ENCODE peak calls at places on chromosomes 6 and 20, in ten cellular contexts. F is fibroblast of lung, Y is ascending aorta, P is dorsolateral prefrontal cortex, X is left lung, Z is A549, S is pancreas, K is IMR-90, N is sigmoid colon, L is RWPE2. U is an unnamed sample.

GRCh38 chr6:17280552-17281090 is 540 bp upstream of the RBM24 start:
- DNase-seq in F (no peak), Y (peak; percentile 71), P (no peak), X (no peak), Z (no peak), S (peak; percentile 72), K (no peak), N (peak; percentile 77), L (no peak), U (peak; percentile 42)

GRCh38 chr20:18633411-18633810 is 45.6 kb downstream of the DTD1 start:
- DNase-seq in F (no peak), Y (no peak), P (no peak), X (no peak), Z (no peak), S (no peak), K (no peak), N (no peak), L (no peak), U (no peak)

GRCh38 chr6:56756791-56757582 is 114.3 kb upstream of the DST start:
- DNase-seq in F (peak; percentile 90), Y (no peak), P (no peak), X (no peak), Z (no peak), S (no peak), K (peak; percentile 45), N (no peak), L (no peak), U (no peak)

GRCh38 chr6:33770833-33771341 is 18.0 kb downstream of the LEMD2 start:
- DNase-seq in F (no peak), Y (peak; percentile 79), P (no peak), X (no peak), Z (no peak), S (no peak), K (no peak), N (no peak), L (no peak), U (no peak)

GRCh38 chr20:10537850-10538480 is 102.9 kb downstream of the SLX4IP start:
- DNase-seq in F (peak; percentile 47), Y (no peak), P (no peak), X (no peak), Z (no peak), S (no peak), K (peak; percentile 73), N (no peak), L (no peak), U (no peak)

GRCh38 chr20:62829231-62830230 is 12.7 kb downstream of the COL9A3 start:
- DNase-seq in F (no peak), Y (no peak), P (no peak), X (no peak), Z (no peak), S (peak; percentile 68), K (no peak), N (no peak), L (no peak), U (no peak)

GRCh38 chr6:80214436-80215022 is 108.1 kb downstream of the BCKDHB start:
- DNase-seq in F (peak; percentile 76), Y (no peak), P (no peak), X (no peak), Z (peak; percentile 23), S (no peak), K (peak; percentile 70), N (no peak), L (no peak), U (no peak)

GRCh38 chr6:112008482-112008881 is 45.4 kb upstream of the CCN6 start:
- DNase-seq in F (no peak), Y (no peak), P (no peak), X (no peak), Z (no peak), S (no peak), K (peak; percentile 36), N (no peak), L (no peak), U (no peak)

GRCh38 chr20:2133318-2134183 is 31.9 kb downstream of the STK35 start:
- DNase-seq in F (peak; percentile 90), Y (no peak), P (no peak), X (peak; percentile 53), Z (peak; percentile 35), S (no peak), K (peak; percentile 79), N (no peak), L (no peak), U (no peak)

GRCh38 chr20:13819885-13820645 is 35.2 kb downstream of the NDUFAF5 start:
- DNase-seq in F (peak; percentile 49), Y (no peak), P (no peak), X (no peak), Z (peak; percentile 73), S (peak; percentile 50), K (peak; percentile 49), N (peak; percentile 77), L (no peak), U (no peak)

GRCh38 chr20:3173582-3174441 is 463 bp upstream of the LZTS3 start:
- DNase-seq in F (peak; percentile 68), Y (peak; percentile 93), P (peak; percentile 86), X (peak; percentile 91), Z (peak; percentile 92), S (peak; percentile 95), K (peak; percentile 63), N (peak; percentile 94), L (peak; percentile 87), U (peak; percentile 95)

GRCh38 chr6:12324741-12325140 is 34.6 kb downstream of the EDN1 start:
- DNase-seq in F (no peak), Y (no peak), P (no peak), X (no peak), Z (no peak), S (no peak), K (no peak), N (no peak), L (no peak), U (no peak)

GRCh38 chr20:34710568-34710839 is 6.4 kb downstream of the TP53INP2 start:
- DNase-seq in F (no peak), Y (no peak), P (no peak), X (no peak), Z (no peak), S (no peak), K (no peak), N (no peak), L (no peak), U (no peak)

DNA sequence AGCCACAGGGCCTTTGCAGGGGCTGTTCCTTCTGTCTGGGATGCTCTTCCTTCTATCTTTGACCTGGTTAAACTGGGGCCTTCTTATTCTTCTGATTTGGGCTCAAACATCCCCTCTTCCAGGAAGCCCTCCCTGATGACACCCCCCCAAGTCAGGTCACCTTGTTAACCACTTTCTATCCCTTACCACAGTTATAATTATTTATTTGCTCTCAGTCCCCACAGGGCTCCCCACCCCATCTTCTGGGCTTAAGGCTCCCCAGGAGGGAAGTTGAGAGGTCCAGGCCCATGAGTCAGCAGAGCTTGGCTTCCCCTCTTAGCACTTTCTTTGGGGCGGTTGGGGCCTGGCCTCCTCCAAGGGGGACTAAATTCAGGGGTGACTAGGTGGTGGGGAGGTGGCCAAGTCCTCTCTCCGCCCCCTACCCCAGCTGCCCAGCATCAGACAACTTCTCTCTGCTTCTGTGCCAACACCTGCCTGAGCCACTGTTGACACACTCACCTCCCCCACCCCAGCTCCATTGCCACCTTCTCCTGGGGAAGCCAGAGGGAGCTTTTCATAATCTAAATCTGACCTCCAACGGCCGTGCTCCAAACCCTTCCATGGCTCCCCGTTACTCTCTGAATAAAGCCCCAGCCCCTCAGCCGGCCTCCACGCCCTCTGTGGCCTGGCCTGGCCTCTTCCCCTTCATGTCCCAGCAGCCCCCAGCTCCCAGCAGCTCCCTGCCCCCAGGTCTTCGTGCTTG is 70.0 kb downstream of the CEBPB start:
- DNase-seq in F (no peak), Y (no peak), P (no peak), X (no peak), Z (no peak), S (no peak), K (no peak), N (no peak), L (peak; percentile 79), U (peak; percentile 7)
- H3K4me3 ChIP-seq in F (no peak overlapping the region), Y (no peak overlapping the region), P (no peak overlapping the region), X (no peak overlapping the region), Z (no peak overlapping the region), S (no peak overlapping the region), K (no peak overlapping the region), N (no peak overlapping the region), L (no peak overlapping the region), U (no peak overlapping the region)

DNA sequence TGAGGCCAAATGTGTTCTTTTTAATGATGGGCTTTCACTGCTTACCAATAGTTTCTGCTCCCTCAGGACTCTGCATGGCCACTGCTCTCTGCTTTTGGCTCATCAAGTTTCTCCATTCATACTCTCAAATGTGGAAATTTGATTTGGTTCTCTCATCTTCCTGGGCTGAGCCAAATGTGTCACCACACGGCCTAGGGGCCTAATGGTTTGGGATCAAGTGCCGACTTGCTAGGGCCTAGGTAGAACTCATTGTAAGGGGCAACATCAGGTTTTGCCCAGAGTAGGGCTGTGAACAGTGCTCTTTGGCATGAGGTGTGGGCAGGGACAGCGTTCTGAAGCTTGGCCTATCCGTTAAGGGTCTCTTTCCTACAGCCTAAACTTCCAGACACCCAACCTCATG is 3.9 kb upstream of the MRPS10 start:
- DNase-seq in F (no peak), Y (no peak), P (no peak), X (no peak), Z (no peak), S (no peak), K (no peak), N (no peak), L (no peak), U (no peak)
- H3K4me3 ChIP-seq in F (no peak overlapping the region), Y (no peak overlapping the region), P (no peak overlapping the region), X (no peak overlapping the region), Z (no peak overlapping the region), S (no peak overlapping the region), K (no peak overlapping the region), N (no peak overlapping the region), L (no peak overlapping the region), U (no peak overlapping the region)

GRCh38 chr6:169427856-169428255 is 174.2 kb upstream of the THBS2 start:
- DNase-seq in F (peak; percentile 84), Y (peak; percentile 62), P (no peak), X (no peak), Z (no peak), S (no peak), K (peak; percentile 80), N (peak; percentile 74), L (no peak), U (no peak)
- H3K4me3 ChIP-seq in F (peak overlapping the region; percentile 24), Y (peak overlapping the region; percentile 41), P (no peak overlapping the region), X (no peak overlapping the region), Z (no peak overlapping the region), S (no peak overlapping the region), K (peak overlapping the region; percentile 16), N (no peak overlapping the region), L (no peak overlapping the region), U (no peak overlapping the region)

GRCh38 chr6:136226674-136227377 is 23.3 kb downstream of the MTFR2 start:
- DNase-seq in F (no peak), Y (no peak), P (no peak), X (no peak), Z (no peak), S (no peak), K (peak; percentile 74), N (no peak), L (no peak), U (peak; percentile 14)
- H3K4me3 ChIP-seq in F (no peak overlapping the region), Y (peak overlapping the region; percentile 41), P (no peak overlapping the region), X (peak overlapping the region; percentile 7), Z (no peak overlapping the region), S (peak overlapping the region; percentile 27), K (no peak overlapping the region), N (peak overlapping the region; percentile 10), L (no peak overlapping the region), U (no peak overlapping the region)